ENCODE peak calls at places on chromosomes 16 and 17, in ten cellular contexts. One of them, this sample, is unnamed.

GRCh38 chr17:45408611-45409421 is 23.9 kb downstream of the ARHGAP27 start:
- DNase-seq in Peyer's patch: no peak
- DNase-seq in transverse colon: peak
- DNase-seq in body of pancreas: no peak
- DNase-seq in GM12878: no peak
- DNase-seq in esophagus squamous epithelium: no peak
- DNase-seq in uterus: no peak
- DNase-seq in IMR-90: no peak
- DNase-seq in sigmoid colon: no peak
- DNase-seq in upper lobe of left lung: no peak
- DNase-seq in this sample: no peak

GRCh38 chr16:66925322-66925840 is at the start of gene RRAD:
- DNase-seq in transverse colon: peak
- DNase-seq in uterus: peak
- DNase-seq in Peyer's patch: no peak
- DNase-seq in sigmoid colon: peak
- DNase-seq in body of pancreas: no peak
- DNase-seq in upper lobe of left lung: peak
- DNase-seq in IMR-90: peak
- DNase-seq in GM12878: no peak
- DNase-seq in esophagus squamous epithelium: no peak
- DNase-seq in this sample: no peak

GRCh38 chr16:54284319-54284930 is 2.2 kb downstream of the IRX3 start:
- DNase-seq in Peyer's patch: no peak
- DNase-seq in esophagus squamous epithelium: no peak
- DNase-seq in GM12878: no peak
- DNase-seq in uterus: no peak
- DNase-seq in upper lobe of left lung: peak
- DNase-seq in IMR-90: no peak
- DNase-seq in body of pancreas: no peak
- DNase-seq in sigmoid colon: no peak
- DNase-seq in transverse colon: peak
- DNase-seq in this sample: peak

GRCh38 chr16:49956915-49957314 is 68.1 kb upstream of the CNEP1R1 start:
- DNase-seq in GM12878: no peak
- DNase-seq in body of pancreas: no peak
- DNase-seq in esophagus squamous epithelium: no peak
- DNase-seq in sigmoid colon: no peak
- DNase-seq in uterus: no peak
- DNase-seq in upper lobe of left lung: no peak
- DNase-seq in IMR-90: no peak
- DNase-seq in transverse colon: no peak
- DNase-seq in Peyer's patch: no peak
- DNase-seq in this sample: no peak

GRCh38 chr16:4378202-4378666 is 6.6 kb downstream of the VASN start:
- DNase-seq in IMR-90: no peak
- DNase-seq in esophagus squamous epithelium: no peak
- DNase-seq in upper lobe of left lung: peak
- DNase-seq in uterus: no peak
- DNase-seq in Peyer's patch: no peak
- DNase-seq in body of pancreas: peak
- DNase-seq in GM12878: no peak
- DNase-seq in transverse colon: no peak
- DNase-seq in sigmoid colon: no peak
- DNase-seq in this sample: no peak

GRCh38 chr17:45857977-45858708 is 13.5 kb downstream of the SPPL2C start:
- DNase-seq in uterus: no peak
- DNase-seq in GM12878: no peak
- DNase-seq in transverse colon: no peak
- DNase-seq in IMR-90: peak
- DNase-seq in Peyer's patch: no peak
- DNase-seq in upper lobe of left lung: no peak
- DNase-seq in body of pancreas: no peak
- DNase-seq in esophagus squamous epithelium: no peak
- DNase-seq in sigmoid colon: no peak
- DNase-seq in this sample: no peak

GRCh38 chr16:64437706-64438329 is 684.0 kb downstream of the CDH11 start:
- DNase-seq in IMR-90: no peak
- DNase-seq in body of pancreas: no peak
- DNase-seq in sigmoid colon: no peak
- DNase-seq in transverse colon: no peak
- DNase-seq in upper lobe of left lung: no peak
- DNase-seq in GM12878: no peak
- DNase-seq in esophagus squamous epithelium: no peak
- DNase-seq in uterus: no peak
- DNase-seq in Peyer's patch: no peak
- DNase-seq in this sample: no peak

GRCh38 chr16:86899757-86900156 is 321.4 kb downstream of the FOXL1 start:
- DNase-seq in uterus: no peak
- DNase-seq in esophagus squamous epithelium: no peak
- DNase-seq in transverse colon: no peak
- DNase-seq in GM12878: no peak
- DNase-seq in IMR-90: peak
- DNase-seq in sigmoid colon: no peak
- DNase-seq in Peyer's patch: no peak
- DNase-seq in upper lobe of left lung: no peak
- DNase-seq in body of pancreas: no peak
- DNase-seq in this sample: no peak

GRCh38 chr16:9033125-9033830 is 58.2 kb upstream of the HAPSTR1 start:
- DNase-seq in GM12878: no peak
- DNase-seq in body of pancreas: peak
- DNase-seq in sigmoid colon: no peak
- DNase-seq in upper lobe of left lung: no peak
- DNase-seq in IMR-90: peak
- DNase-seq in uterus: no peak
- DNase-seq in Peyer's patch: peak
- DNase-seq in esophagus squamous epithelium: no peak
- DNase-seq in transverse colon: peak
- DNase-seq in this sample: peak

GRCh38 chr17:67500261-67500660 is 123.2 kb downstream of the PITPNC1 start:
- DNase-seq in uterus: no peak
- DNase-seq in body of pancreas: no peak
- DNase-seq in upper lobe of left lung: no peak
- DNase-seq in sigmoid colon: no peak
- DNase-seq in GM12878: no peak
- DNase-seq in esophagus squamous epithelium: no peak
- DNase-seq in transverse colon: no peak
- DNase-seq in IMR-90: peak
- DNase-seq in Peyer's patch: no peak
- DNase-seq in this sample: no peak

GRCh38 chr17:65930140-65930715 is 261.7 kb downstream of the CEP112 start:
- DNase-seq in upper lobe of left lung: no peak
- DNase-seq in transverse colon: no peak
- DNase-seq in esophagus squamous epithelium: no peak
- DNase-seq in sigmoid colon: no peak
- DNase-seq in GM12878: no peak
- DNase-seq in IMR-90: no peak
- DNase-seq in uterus: no peak
- DNase-seq in body of pancreas: no peak
- DNase-seq in Peyer's patch: no peak
- DNase-seq in this sample: no peak

GRCh38 chr17:47704116-47704515 is 10.2 kb downstream of the TBKBP1 start:
- DNase-seq in GM12878: no peak
- DNase-seq in transverse colon: peak
- DNase-seq in sigmoid colon: peak
- DNase-seq in Peyer's patch: peak
- DNase-seq in body of pancreas: no peak
- DNase-seq in esophagus squamous epithelium: no peak
- DNase-seq in IMR-90: no peak
- DNase-seq in uterus: no peak
- DNase-seq in upper lobe of left lung: no peak
- DNase-seq in this sample: no peak

GRCh38 chr17:30256756-30257506 is 21.4 kb upstream of the SLC6A4 start:
- DNase-seq in esophagus squamous epithelium: no peak
- DNase-seq in transverse colon: no peak
- DNase-seq in IMR-90: peak
- DNase-seq in GM12878: no peak
- DNase-seq in uterus: no peak
- DNase-seq in Peyer's patch: no peak
- DNase-seq in sigmoid colon: no peak
- DNase-seq in upper lobe of left lung: no peak
- DNase-seq in body of pancreas: no peak
- DNase-seq in this sample: no peak

DNA sequence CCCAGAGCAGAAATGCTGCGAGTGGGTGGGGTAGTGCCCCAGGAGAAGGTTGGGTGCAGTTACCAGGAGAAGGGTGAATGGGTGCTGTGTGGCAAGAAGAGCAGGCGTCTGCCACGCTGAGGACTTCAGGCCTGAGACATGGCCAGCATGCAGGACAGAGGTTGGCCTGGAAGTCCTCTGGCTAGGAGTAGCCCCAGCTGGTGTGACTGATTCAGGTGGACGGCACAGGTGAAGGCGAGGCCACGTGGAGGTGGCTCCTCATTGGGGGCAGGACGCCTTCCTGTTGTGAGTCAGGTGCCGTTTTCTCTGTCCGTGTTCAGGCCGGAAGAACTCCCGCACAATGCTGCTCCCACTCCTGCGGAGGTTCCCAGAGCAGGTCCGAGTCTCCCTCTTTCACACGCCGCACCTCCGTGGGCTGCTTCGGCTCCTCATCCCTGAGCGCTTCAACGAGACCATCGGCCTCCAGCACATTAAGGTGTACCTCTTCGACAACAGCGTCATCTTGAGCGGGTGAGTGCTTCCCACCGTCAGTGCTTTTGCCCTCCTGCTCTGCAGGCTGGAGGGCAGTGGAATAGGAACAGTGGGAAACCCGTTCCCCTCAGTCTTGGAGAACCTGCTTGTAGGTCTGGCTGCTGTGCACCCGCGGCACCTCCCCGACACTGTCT is 20.7 kb downstream of the PGS1 start:
- DNase-seq in transverse colon: no peak
- DNase-seq in sigmoid colon: no peak
- DNase-seq in uterus: no peak
- DNase-seq in esophagus squamous epithelium: no peak
- DNase-seq in IMR-90: no peak
- DNase-seq in upper lobe of left lung: no peak
- DNase-seq in body of pancreas: no peak
- DNase-seq in Peyer's patch: no peak
- DNase-seq in GM12878: no peak
- DNase-seq in this sample: no peak
- TF ChIP-seq POLR2A in transverse colon: no peak
- TF ChIP-seq POLR2A in sigmoid colon: no peak
- TF ChIP-seq POLR2A in uterus: no peak
- TF ChIP-seq POLR2A in esophagus squamous epithelium: no peak
- TF ChIP-seq POLR2A in IMR-90: no peak
- TF ChIP-seq POLR2A in upper lobe of left lung: no peak
- TF ChIP-seq POLR2A in body of pancreas: no peak
- TF ChIP-seq POLR2A in Peyer's patch: no peak
- TF ChIP-seq POLR2A in GM12878: no peak
- TF ChIP-seq POLR2A in this sample: no peak

DNA sequence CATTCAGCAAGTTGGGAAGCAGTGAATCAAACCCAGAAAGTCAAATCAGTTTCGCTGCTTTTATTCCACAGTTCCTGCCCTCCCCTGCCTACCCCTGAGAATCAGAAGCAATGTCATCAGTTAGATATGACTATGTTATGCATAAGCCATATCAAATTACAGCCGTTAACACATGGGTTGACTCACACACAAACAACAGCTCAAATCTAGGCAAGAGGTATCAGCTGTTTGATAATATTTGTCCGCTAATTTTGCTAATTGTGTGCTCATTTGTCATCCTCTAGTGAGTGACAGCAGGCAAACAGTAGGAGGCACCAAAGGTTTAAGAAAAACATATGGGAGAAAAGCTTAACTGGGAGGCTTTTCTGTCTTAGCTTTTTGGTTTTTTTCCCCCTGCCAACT is 327.4 kb upstream of the CCL2 start:
- DNase-seq in body of pancreas: no peak
- DNase-seq in sigmoid colon: no peak
- DNase-seq in esophagus squamous epithelium: no peak
- DNase-seq in IMR-90: peak
- DNase-seq in Peyer's patch: no peak
- DNase-seq in upper lobe of left lung: no peak
- DNase-seq in transverse colon: no peak
- DNase-seq in GM12878: no peak
- DNase-seq in uterus: no peak
- DNase-seq in this sample: no peak
- TF ChIP-seq CTCF in body of pancreas: no peak
- TF ChIP-seq CTCF in sigmoid colon: no peak
- TF ChIP-seq CTCF in esophagus squamous epithelium: peak
- TF ChIP-seq CTCF in IMR-90: no peak
- TF ChIP-seq CTCF in Peyer's patch: no peak
- TF ChIP-seq CTCF in upper lobe of left lung: no peak
- TF ChIP-seq CTCF in transverse colon: peak
- TF ChIP-seq CTCF in GM12878: peak
- TF ChIP-seq CTCF in uterus: no peak
- TF ChIP-seq CTCF in this sample: no peak

GRCh38 chr16:85360323-85361277 is 248.3 kb upstream of the CIBAR2 start:
- DNase-seq in transverse colon: peak
- DNase-seq in GM12878: no peak
- DNase-seq in body of pancreas: peak
- DNase-seq in upper lobe of left lung: peak
- DNase-seq in uterus: no peak
- DNase-seq in Peyer's patch: no peak
- DNase-seq in esophagus squamous epithelium: no peak
- DNase-seq in sigmoid colon: peak
- DNase-seq in IMR-90: no peak
- DNase-seq in this sample: peak

GRCh38 chr16:85363427-85363826 is 249.7 kb upstream of the GSE1 start:
- DNase-seq in Peyer's patch: no peak
- DNase-seq in body of pancreas: no peak
- DNase-seq in IMR-90: no peak
- DNase-seq in esophagus squamous epithelium: no peak
- DNase-seq in transverse colon: no peak
- DNase-seq in uterus: no peak
- DNase-seq in GM12878: no peak
- DNase-seq in upper lobe of left lung: no peak
- DNase-seq in sigmoid colon: no peak
- DNase-seq in this sample: no peak

GRCh38 chr16:85363881-85364280 is 249.2 kb upstream of the GSE1 start:
- DNase-seq in Peyer's patch: no peak
- DNase-seq in body of pancreas: no peak
- DNase-seq in IMR-90: no peak
- DNase-seq in sigmoid colon: no peak
- DNase-seq in upper lobe of left lung: no peak
- DNase-seq in esophagus squamous epithelium: no peak
- DNase-seq in uterus: no peak
- DNase-seq in GM12878: no peak
- DNase-seq in transverse colon: no peak
- DNase-seq in this sample: no peak

GRCh38 chr16:85361441-85362118 is 249.3 kb upstream of the CIBAR2 start:
- DNase-seq in Peyer's patch: no peak
- DNase-seq in transverse colon: peak
- DNase-seq in GM12878: no peak
- DNase-seq in sigmoid colon: no peak
- DNase-seq in body of pancreas: peak
- DNase-seq in IMR-90: no peak
- DNase-seq in esophagus squamous epithelium: no peak
- DNase-seq in uterus: no peak
- DNase-seq in upper lobe of left lung: peak
- DNase-seq in this sample: no peak

GRCh38 chr16:85362443-85362842 is 250.2 kb upstream of the CIBAR2 start:
- DNase-seq in GM12878: no peak
- DNase-seq in IMR-90: no peak
- DNase-seq in uterus: no peak
- DNase-seq in upper lobe of left lung: no peak
- DNase-seq in transverse colon: no peak
- DNase-seq in body of pancreas: no peak
- DNase-seq in esophagus squamous epithelium: no peak
- DNase-seq in Peyer's patch: no peak
- DNase-seq in sigmoid colon: no peak
- DNase-seq in this sample: no peak
- H3K4me3 ChIP-seq in GM12878: no peak
- H3K4me3 ChIP-seq in IMR-90: no peak
- H3K4me3 ChIP-seq in uterus: no peak
- H3K4me3 ChIP-seq in upper lobe of left lung: no peak
- H3K4me3 ChIP-seq in transverse colon: no peak
- H3K4me3 ChIP-seq in body of pancreas: no peak
- H3K4me3 ChIP-seq in esophagus squamous epithelium: no peak
- H3K4me3 ChIP-seq in Peyer's patch: no peak
- H3K4me3 ChIP-seq in sigmoid colon: no peak
- H3K4me3 ChIP-seq in this sample: no peak

GRCh38 chr17:78214016-78214705 is at the start of gene BIRC5:
- DNase-seq in body of pancreas: peak
- DNase-seq in sigmoid colon: peak
- DNase-seq in upper lobe of left lung: peak
- DNase-seq in Peyer's patch: peak
- DNase-seq in esophagus squamous epithelium: peak
- DNase-seq in uterus: peak
- DNase-seq in transverse colon: peak
- DNase-seq in IMR-90: peak
- DNase-seq in GM12878: peak
- DNase-seq in this sample: peak
- TF ChIP-seq POLR2A in body of pancreas: no peak
- TF ChIP-seq POLR2A in sigmoid colon: no peak
- TF ChIP-seq POLR2A in upper lobe of left lung: no peak
- TF ChIP-seq POLR2A in Peyer's patch: no peak
- TF ChIP-seq POLR2A in esophagus squamous epithelium: no peak
- TF ChIP-seq POLR2A in uterus: no peak
- TF ChIP-seq POLR2A in transverse colon: no peak
- TF ChIP-seq POLR2A in IMR-90: no peak
- TF ChIP-seq POLR2A in GM12878: peak
- TF ChIP-seq POLR2A in this sample: peak